ENCODE peak calls at places on chromosome 4, in seven cellular contexts. Z is pancreas, Q is WERI-Rb-1, I is fibroblast of mammary gland, H is OCI-LY7, B is fibroblast of lung, N is cardiac muscle cell. W is an unnamed sample.

GRCh38 chr4:165478260-165478659 is 99.5 kb downstream of the CPE start:
- DNase-seq in Z (no peak), N (no peak), B (no peak), I (no peak), H (no peak), Q (no peak), W (no peak)

GRCh38 chr4:54525602-54526001 is 132.2 kb upstream of the KIT start:
- DNase-seq in Q (no peak), I (peak; percentile 81), Z (no peak), N (no peak), B (peak; percentile 38), H (no peak), W (no peak)

GRCh38 chr4:2795558-2796260 is 2.8 kb downstream of the SH3BP2 start:
- DNase-seq in Z (no peak), Q (no peak), H (no peak), I (no peak), N (no peak), B (no peak), W (no peak)

GRCh38 chr4:118352843-118353373 is at the start of gene PRSS12:
- DNase-seq in Z (peak; percentile 76), H (no peak), N (peak; percentile 76), Q (peak; percentile 96), I (peak; percentile 59), B (peak; percentile 75), W (peak; percentile 92)

GRCh38 chr4:113440366-113440765 is 321.2 kb downstream of the CAMK2D start:
- DNase-seq in Z (no peak), Q (no peak), N (no peak), B (no peak), I (no peak), H (no peak), W (no peak)

GRCh38 chr4:185108185-185108584 is 34.9 kb upstream of the SLC25A4 start:
- DNase-seq in I (no peak), N (no peak), B (no peak), Q (no peak), H (no peak), Z (no peak), W (no peak)

GRCh38 chr4:184933311-184933710 is 85.0 kb upstream of the HELT start:
- DNase-seq in H (no peak), N (no peak), B (no peak), Z (no peak), Q (no peak), I (no peak), W (no peak)

GRCh38 chr4:98491862-98492554 is 166.4 kb downstream of the TSPAN5 start:
- DNase-seq in N (no peak), I (peak; percentile 34), B (no peak), Q (no peak), H (no peak), Z (no peak), W (no peak)

GRCh38 chr4:175927121-175927520 is 115.1 kb upstream of the GPM6A start:
- DNase-seq in Q (no peak), I (no peak), H (no peak), N (no peak), B (no peak), Z (no peak), W (peak; percentile 2)

GRCh38 chr4:128455480-128455879 is 167.9 kb upstream of the PGRMC2 start:
- DNase-seq in B (no peak), Z (no peak), H (no peak), I (no peak), Q (no peak), N (no peak), W (no peak)

GRCh38 chr4:128452415-128452814 is 164.8 kb upstream of the PGRMC2 start:
- DNase-seq in I (no peak), N (no peak), H (no peak), Q (no peak), B (no peak), Z (no peak), W (no peak)

GRCh38 chr4:128455076-128455345 is 167.4 kb upstream of the PGRMC2 start:
- DNase-seq in I (no peak), Q (no peak), H (no peak), N (no peak), Z (no peak), B (no peak), W (no peak)

GRCh38 chr4:128451270-128451905 is 163.8 kb upstream of the PGRMC2 start:
- DNase-seq in H (no peak), I (no peak), N (no peak), B (no peak), Z (no peak), Q (no peak), W (no peak)

GRCh38 chr4:128454281-128455075 is 166.9 kb upstream of the PGRMC2 start:
- DNase-seq in N (peak; percentile 69), I (peak; percentile 97), B (peak; percentile 96), Q (peak; percentile 93), Z (peak; percentile 69), H (peak; percentile 70), W (peak; percentile 83)
- TF ChIP-seq CTCF in N (peak; percentile 87), I (peak; percentile 93), B (peak; percentile 88), Q (peak; percentile 93), Z (no peak), H (peak; percentile 80), W (peak; percentile 57)

DNA sequence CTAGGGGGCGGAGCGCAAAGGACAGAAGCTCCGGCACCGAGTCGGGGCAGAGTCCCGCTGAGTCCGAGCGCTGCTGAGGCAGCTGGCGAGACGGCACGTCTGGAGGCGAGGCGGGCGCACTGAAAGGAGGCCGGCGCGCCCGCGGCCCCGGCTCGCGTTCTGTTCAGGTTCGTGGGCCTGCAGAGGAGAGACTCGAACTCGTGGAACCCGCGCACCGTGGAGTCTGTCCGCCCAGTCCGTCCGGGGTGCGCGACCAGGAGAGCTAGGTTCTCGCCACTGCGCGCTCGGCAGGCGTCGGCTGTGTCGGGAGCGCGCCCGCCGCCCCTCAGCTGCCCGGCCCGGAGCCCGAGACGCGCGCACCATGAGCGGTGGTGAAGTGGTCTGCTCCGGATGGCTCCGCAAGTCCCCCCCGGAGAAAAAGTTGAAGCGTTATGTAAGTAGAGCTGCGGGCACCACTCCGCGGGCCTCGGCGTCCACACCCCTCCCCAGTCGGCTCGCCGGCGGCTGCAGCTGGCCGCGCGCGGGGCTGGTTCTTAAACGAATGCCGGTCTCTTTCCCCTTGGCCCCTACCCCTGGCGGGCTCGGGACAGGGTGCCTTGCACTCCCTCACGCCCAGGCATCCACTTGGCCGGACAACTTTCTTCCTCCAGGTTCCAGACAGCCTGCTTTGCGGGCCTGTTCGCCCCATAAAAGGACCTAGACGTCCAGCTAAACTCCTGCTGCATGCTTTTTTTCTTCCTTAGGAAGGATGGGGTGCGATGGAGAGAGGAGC is at the start of gene GAB1:
- DNase-seq in Z (no peak), N (peak; percentile 86), H (peak; percentile 94), I (peak; percentile 74), B (peak; percentile 85), Q (peak; percentile 86), W (peak; percentile 88)
- TF ChIP-seq CTCF in Z (no peak), N (peak; percentile 4), H (no peak), I (no peak), B (no peak), Q (peak; percentile 42), W (no peak)

GRCh38 chr4:8888856-8889255 is 17.2 kb upstream of the HMX1 start:
- DNase-seq in I (no peak), Z (no peak), Q (no peak), H (no peak), B (no peak), N (no peak), W (no peak)

GRCh38 chr4:8891255-8891645 is 19.6 kb upstream of the HMX1 start:
- DNase-seq in I (no peak), B (no peak), Z (no peak), Q (no peak), N (no peak), H (no peak), W (no peak)

GRCh38 chr4:8882239-8882638 is 10.6 kb upstream of the HMX1 start:
- DNase-seq in N (no peak), Z (no peak), H (no peak), B (no peak), Q (peak; percentile 96), I (no peak), W (no peak)

GRCh38 chr4:8891646-8892555 is 20.3 kb upstream of the HMX1 start:
- DNase-seq in Z (no peak), H (no peak), B (no peak), N (no peak), Q (peak; percentile 71), I (no peak), W (no peak)

GRCh38 chr4:8886625-8887406 is 15.2 kb upstream of the HMX1 start:
- DNase-seq in Z (no peak), H (no peak), N (no peak), B (no peak), I (peak; percentile 5), Q (no peak), W (no peak)
- TF ChIP-seq CTCF in Z (no peak), H (peak; percentile 71), N (peak; percentile 36), B (peak; percentile 10), I (peak; percentile 32), Q (peak; percentile 69), W (no peak)

GRCh38 chr4:177047070-177047850 is 254.5 kb upstream of the VEGFC start:
- DNase-seq in B (peak; percentile 87), Q (peak; percentile 80), H (peak; percentile 59), I (peak; percentile 85), N (peak; percentile 80), Z (peak; percentile 29), W (peak; percentile 45)

GRCh38 chr4:177057191-177057590 is 252.5 kb upstream of the NEIL3 start:
- DNase-seq in N (no peak), B (no peak), H (no peak), Q (no peak), Z (no peak), I (no peak), W (no peak)

GRCh38 chr4:177047851-177048174 is 255.1 kb upstream of the VEGFC start:
- DNase-seq in N (no peak), Q (no peak), H (no peak), I (peak; percentile 66), B (peak; percentile 40), Z (no peak), W (no peak)

GRCh38 chr4:177052211-177052725 is 257.4 kb upstream of the NEIL3 start:
- DNase-seq in B (no peak), H (no peak), Q (peak; percentile 64), N (no peak), I (no peak), Z (no peak), W (no peak)

GRCh38 chr4:177051473-177052060 is 258.1 kb upstream of the NEIL3 start:
- DNase-seq in Q (peak; percentile 66), H (peak; percentile 51), Z (no peak), I (peak; percentile 51), B (peak; percentile 30), N (peak; percentile 51), W (peak; percentile 28)
- TF ChIP-seq CTCF in Q (peak; percentile 80), H (peak; percentile 79), Z (peak; percentile 7), I (peak; percentile 54), B (peak; percentile 12), N (peak; percentile 55), W (peak; percentile 57)

DNA sequence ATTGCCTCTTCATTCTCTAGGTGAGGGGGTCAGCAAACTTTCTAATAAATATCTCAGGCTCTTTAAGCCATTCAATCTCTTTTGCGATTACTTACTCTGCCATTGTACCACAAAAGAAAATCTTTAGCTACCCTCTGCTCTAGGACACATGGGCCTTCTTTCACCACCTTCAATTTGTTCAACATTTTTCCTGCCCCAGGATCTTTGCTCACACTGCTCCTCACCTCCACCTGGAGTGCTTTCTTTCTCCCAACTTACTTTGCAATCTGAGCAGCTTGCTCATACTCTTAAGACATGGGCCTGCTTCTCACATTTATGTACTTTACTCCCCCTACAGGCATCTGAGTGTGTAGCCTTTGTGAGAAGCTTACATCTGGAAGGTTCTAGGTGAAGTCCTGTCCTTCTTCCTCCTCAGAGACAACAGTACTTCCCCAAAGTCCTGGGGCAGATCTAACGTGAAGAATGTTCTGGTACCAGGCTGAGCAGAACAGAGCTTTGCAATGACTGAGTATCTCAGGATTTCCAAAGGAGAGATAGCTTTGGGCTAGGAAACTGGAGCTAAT is 55.0 kb upstream of the PRDM5 start:
- DNase-seq in I (peak; percentile 71), N (no peak), B (peak; percentile 74), Q (peak; percentile 48), H (peak; percentile 70), Z (peak; percentile 24), W (peak; percentile 30)
- TF ChIP-seq CTCF in I (peak; percentile 80), N (peak; percentile 77), B (peak; percentile 80), Q (peak; percentile 61), H (peak; percentile 79), Z (no peak), W (peak; percentile 35)

W was measured in GM20000.